ENCODE peak calls at places on chromosomes 16 and 17, in eight cellular contexts. C, J, W, U, F, T, H and O are unnamed samples.
A peak's percentile ranks its signal among the peaks of the same experiment; 100 is the strongest.

GRCh38 chr16:57592591-57593003 is 35.8 kb upstream of the ADGRG1 start:
- DNase-seq in C (no peak), J (no peak), W (no peak), U (no peak), F (no peak), T (no peak), H (no peak), O (no peak)

GRCh38 chr17:18002171-18002570 is 29.5 kb downstream of the DRC3 start:
- DNase-seq in C (no peak), J (peak; percentile 53), W (no peak), U (no peak), F (no peak), T (no peak), H (no peak), O (no peak)

GRCh38 chr16:74322301-74322710 is 25.7 kb downstream of the PSMD7 start:
- DNase-seq in C (no peak), J (no peak), W (no peak), U (no peak), F (peak; percentile 56), T (peak; percentile 5), H (no peak), O (no peak)

GRCh38 chr16:10728035-10728462 is 15.6 kb upstream of the NUBP1 start:
- DNase-seq in C (no peak), J (peak; percentile 36), W (no peak), U (no peak), F (no peak), T (no peak), H (no peak), O (no peak)

GRCh38 chr17:17098426-17099035 is 56.3 kb downstream of the MPRIP start:
- DNase-seq in C (no peak), J (peak; percentile 61), W (no peak), U (no peak), F (peak; percentile 79), T (peak; percentile 23), H (no peak), O (no peak)

GRCh38 chr16:28880955-28881354 is 2.7 kb downstream of the ATP2A1 start:
- DNase-seq in C (no peak), J (no peak), W (no peak), U (no peak), F (no peak), T (no peak), H (no peak), O (no peak)

GRCh38 chr16:1054660-1055556 is 17.6 kb upstream of the SSTR5 start:
- DNase-seq in C (peak; percentile 36), J (peak; percentile 37), W (no peak), U (peak; percentile 85), F (peak; percentile 59), T (peak; percentile 23), H (no peak), O (no peak)

GRCh38 chr17:31610301-31610910 is 218.9 kb downstream of the RAB11FIP4 start:
- DNase-seq in C (no peak), J (no peak), W (no peak), U (no peak), F (no peak), T (no peak), H (no peak), O (no peak)

GRCh38 chr17:76164331-76164730 is 23.3 kb upstream of the FOXJ1 start:
- DNase-seq in C (no peak), J (no peak), W (no peak), U (no peak), F (no peak), T (no peak), H (no peak), O (no peak)

GRCh38 chr16:61900482-61900881 is 135.8 kb downstream of the CDH8 start:
- DNase-seq in C (no peak), J (peak; percentile 78), W (no peak), U (no peak), F (no peak), T (peak; percentile 56), H (no peak), O (no peak)

DNA sequence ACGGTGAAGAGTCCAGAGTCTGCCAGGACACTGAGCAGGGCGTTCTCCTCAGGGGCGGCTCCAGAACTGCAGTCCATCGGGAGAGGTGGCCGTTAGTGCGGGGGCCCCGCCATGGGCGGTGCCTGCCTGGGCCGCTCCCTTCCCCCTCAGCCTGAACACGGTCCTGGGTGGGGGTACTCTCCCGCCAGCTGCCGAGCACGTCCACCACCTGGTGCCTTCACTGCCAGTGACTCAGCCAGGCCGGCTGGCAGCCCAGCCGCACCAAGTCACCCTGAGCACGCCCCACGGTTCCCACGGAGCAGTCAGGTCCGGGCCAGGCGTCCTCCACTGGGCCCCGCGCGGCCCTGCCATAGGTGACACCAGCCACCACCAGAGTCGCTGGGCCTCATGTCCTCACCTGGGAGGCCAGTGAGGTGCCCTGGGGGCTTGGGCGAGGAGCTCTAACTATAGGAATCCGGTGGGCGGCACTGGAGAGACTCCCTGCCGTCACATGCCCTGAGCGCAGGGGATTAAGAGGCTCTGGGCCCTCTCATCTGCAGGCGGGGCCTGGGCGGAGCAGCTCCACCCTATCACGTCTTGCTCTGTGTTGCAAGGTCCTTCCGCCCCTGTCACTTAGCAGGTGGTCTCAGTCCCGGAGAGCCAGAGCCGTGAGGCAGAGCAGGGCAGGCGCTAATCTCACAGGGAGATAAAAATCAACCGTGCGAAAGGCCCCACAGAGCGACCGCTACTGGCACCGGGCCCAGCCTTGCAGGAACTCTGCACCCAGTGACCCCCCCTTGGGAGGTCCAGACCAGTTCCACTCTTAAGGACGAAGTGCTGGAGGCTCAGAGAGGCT is 14.3 kb downstream of the PIEZO1 start:
- DNase-seq in C (peak; percentile 64), J (no peak), W (no peak), U (no peak), F (peak; percentile 70), T (peak; percentile 88), H (no peak), O (peak; percentile 78)
- TF ChIP-seq CTCF in C (no peak), J (no peak), W (no peak), U (no peak), F (no peak), T (no peak), H (no peak), O (no peak)

DNA sequence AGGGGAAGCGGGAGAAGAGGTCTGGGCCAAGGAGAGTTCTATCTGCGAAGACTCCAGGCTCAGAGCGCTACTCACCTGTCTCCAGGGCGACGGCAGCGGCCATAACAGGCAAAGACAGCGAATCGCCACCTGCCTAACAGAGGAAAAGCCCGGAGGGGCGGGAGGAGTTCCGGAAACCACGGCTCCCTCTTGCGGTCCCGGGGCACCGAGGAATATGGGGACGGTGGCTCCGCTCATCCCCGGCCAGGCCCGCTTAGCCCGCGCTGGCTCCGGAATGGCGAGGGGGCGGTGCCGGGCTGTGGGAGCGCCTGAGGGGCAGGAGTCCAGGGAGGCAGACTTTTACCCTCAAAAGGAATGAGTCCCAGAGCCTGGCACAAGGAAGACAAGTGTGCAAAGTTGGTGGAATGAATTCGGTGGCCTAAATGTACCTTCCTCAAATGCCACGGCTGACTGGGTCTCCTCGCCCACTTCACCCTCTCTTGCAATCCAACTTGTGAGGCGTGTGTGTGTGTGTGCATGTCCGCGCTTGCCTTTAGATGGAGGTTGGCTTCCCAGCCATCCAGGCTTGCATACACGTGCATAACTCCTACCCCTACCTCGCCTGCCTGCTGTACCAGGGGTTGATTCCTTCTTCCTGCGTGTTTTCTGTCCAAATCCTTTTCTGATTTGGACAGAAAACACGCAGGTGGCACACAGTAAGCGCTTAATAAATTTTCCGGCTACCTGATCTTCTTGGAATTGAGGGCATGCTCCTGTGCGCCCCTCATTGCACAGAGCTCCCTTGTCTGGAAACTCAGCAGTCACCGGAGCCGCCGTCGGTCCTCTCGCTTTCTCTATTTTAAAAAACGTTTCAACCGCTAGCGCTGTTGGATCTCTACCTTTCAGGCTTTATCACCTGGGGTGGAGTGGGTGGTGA is 3.5 kb downstream of the C17orf100 start:
- DNase-seq in C (no peak), J (no peak), W (no peak), U (peak; percentile 48), F (no peak), T (peak; percentile 6), H (no peak), O (no peak)
- TF ChIP-seq CTCF in C (no peak), J (no peak), W (no peak), U (no peak), F (peak; percentile 35), T (no peak), H (no peak), O (no peak)

GRCh38 chr17:50195196-50195865 is 6.1 kb downstream of the COL1A1 start:
- DNase-seq in C (no peak), J (peak; percentile 80), W (no peak), U (no peak), F (no peak), T (peak; percentile 73), H (no peak), O (no peak)
- TF ChIP-seq CTCF in C (no peak), J (peak; percentile 57), W (peak; percentile 26), U (no peak), F (no peak), T (peak; percentile 32), H (no peak), O (no peak)

DNA sequence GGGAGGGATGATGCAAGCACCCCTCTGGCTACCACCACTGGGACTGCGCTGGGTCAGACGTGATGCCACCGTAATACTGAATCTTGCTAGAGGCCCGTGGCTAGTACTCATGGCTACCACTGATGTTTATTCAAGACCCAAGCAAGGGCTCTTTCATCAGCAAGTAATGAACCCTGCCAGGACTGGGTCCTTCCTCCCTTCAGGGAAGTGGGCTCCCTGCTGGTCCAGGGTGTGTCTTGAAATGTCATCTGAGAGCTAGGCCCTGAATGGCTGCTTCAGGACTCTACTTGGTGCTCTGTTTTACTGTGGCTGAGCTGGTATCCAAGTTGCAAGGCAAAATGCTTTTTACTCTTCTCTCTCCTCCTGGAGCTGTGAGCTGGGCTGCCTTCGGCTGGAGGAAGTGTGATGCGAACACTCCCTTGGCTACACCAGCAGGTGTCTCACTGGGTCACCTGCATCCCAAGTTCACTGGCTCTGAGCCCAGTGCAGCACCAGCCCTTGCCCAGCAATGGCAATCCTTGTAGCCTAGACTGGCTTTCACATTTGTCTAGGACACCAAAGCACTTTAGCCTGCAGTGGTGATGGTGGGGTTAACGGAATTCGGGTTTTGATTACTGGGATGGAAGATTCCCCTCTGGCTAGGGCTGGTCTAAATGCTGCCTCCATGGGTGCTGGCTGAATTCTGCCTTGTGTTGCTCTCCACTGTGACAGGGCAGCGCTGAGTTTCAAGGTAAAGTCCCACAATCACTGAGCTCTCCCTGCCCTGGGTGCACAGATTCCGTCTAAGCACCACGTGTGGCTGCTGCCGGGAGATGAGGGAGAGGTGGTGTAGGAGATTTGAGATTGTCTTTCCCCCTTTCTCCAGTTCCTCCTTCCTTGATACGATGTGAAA is 98.6 kb downstream of the USP22 start:
- DNase-seq in C (no peak), J (no peak), W (no peak), U (peak; percentile 24), F (no peak), T (no peak), H (no peak), O (no peak)
- TF ChIP-seq CTCF in C (no peak), J (no peak), W (peak; percentile 68), U (peak; percentile 19), F (peak; percentile 12), T (no peak), H (no peak), O (no peak)

DNA sequence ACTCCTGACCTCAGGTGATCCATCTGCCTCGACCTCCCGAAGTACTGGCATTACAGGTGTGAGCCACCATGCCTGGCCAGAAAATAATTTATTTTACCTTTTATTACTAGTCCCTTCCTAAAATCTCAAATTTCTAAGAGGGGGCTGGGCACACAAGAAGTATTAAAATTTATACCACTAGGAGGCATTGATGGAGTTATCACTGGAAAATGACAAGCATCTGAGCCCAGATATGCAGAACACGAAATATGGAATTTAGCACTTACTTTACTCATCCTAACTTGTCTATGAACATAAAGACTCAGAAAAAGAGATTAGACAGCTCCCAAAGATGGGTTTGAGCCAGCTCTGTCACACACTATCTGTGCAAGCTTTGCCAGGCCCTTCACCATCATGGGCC is 46.4 kb downstream of the STAT5A start:
- DNase-seq in C (no peak), J (peak; percentile 19), W (no peak), U (no peak), F (no peak), T (no peak), H (no peak), O (no peak)
- TF ChIP-seq CTCF in C (no peak), J (peak; percentile 19), W (no peak), U (peak; percentile 17), F (no peak), T (no peak), H (peak; percentile 16), O (no peak)

GRCh38 chr17:74859439-74860228 is at the start of gene GRIN2C:
- DNase-seq in C (no peak), J (no peak), W (no peak), U (peak; percentile 54), F (no peak), T (no peak), H (no peak), O (no peak)
- TF ChIP-seq CTCF in C (no peak), J (no peak), W (peak; percentile 14), U (peak; percentile 12), F (peak; percentile 55), T (no peak), H (peak; percentile 70), O (peak; percentile 78)